ENCODE peak calls at places on chromosome 18, in eight cellular contexts. L, Q, N, M, V, C, J and U are unnamed samples.

GRCh38 chr18:55501594-55502345 is 86.2 kb downstream of the TCF4 start:
- DNase-seq in N (no peak), C (no peak), J (no peak), V (no peak), Q (no peak), L (no peak), M (no peak), U (no peak)

GRCh38 chr18:51135361-51135760 is 62.1 kb downstream of the MEX3C start:
- DNase-seq in M (no peak), C (no peak), V (no peak), N (peak), Q (peak), L (no peak), J (no peak), U (no peak)

GRCh38 chr18:27728659-27729058 is 448.3 kb downstream of the CDH2 start:
- DNase-seq in J (no peak), V (no peak), Q (no peak), L (no peak), N (no peak), C (no peak), M (no peak), U (no peak)

GRCh38 chr18:70397259-70397925 is 108.5 kb downstream of the SOCS6 start:
- DNase-seq in L (no peak), M (no peak), Q (no peak), J (no peak), C (no peak), N (no peak), V (no peak), U (no peak)

GRCh38 chr18:63457987-63458386 is 18.8 kb upstream of the SERPINB5 start:
- DNase-seq in M (no peak), V (no peak), J (no peak), L (no peak), N (no peak), Q (no peak), C (no peak), U (no peak)

GRCh38 chr18:58495202-58495601 is 133.7 kb downstream of the ALPK2 start:
- DNase-seq in M (no peak), L (no peak), N (no peak), V (no peak), J (no peak), C (no peak), Q (peak), U (no peak)

GRCh38 chr18:55858661-55859111 is 270.7 kb upstream of the TCF4 start:
- DNase-seq in V (no peak), C (no peak), M (no peak), Q (no peak), J (no peak), N (peak), L (no peak), U (no peak)

GRCh38 chr18:58557013-58557435 is 71.9 kb downstream of the ALPK2 start:
- DNase-seq in V (no peak), L (no peak), N (no peak), M (no peak), Q (no peak), C (no peak), J (no peak), U (no peak)

GRCh38 chr18:14974088-14974487 is 226.1 kb downstream of the ANKRD30B start:
- DNase-seq in N (no peak), C (no peak), J (no peak), M (no peak), Q (no peak), L (no peak), V (no peak), U (no peak)

GRCh38 chr18:1047406-1047805 is 142.7 kb downstream of the ADCYAP1 start:
- DNase-seq in J (no peak), C (no peak), Q (peak), V (no peak), L (no peak), N (no peak), M (no peak), U (no peak)

GRCh38 chr18:75065251-75066000 is 143.5 kb downstream of the PTGR3 start:
- DNase-seq in V (no peak), J (no peak), L (no peak), Q (no peak), C (peak), N (no peak), M (no peak), U (no peak)

GRCh38 chr18:74945774-74946545 is 263.0 kb downstream of the PTGR3 start:
- DNase-seq in J (no peak), C (no peak), N (peak), M (no peak), V (peak), L (no peak), Q (no peak), U (no peak)

GRCh38 chr18:47480166-47480565 is 228.7 kb upstream of the SKOR2 start:
- DNase-seq in L (no peak), M (no peak), N (no peak), J (no peak), V (no peak), C (no peak), Q (no peak), U (no peak)